ENCODE peak calls at places on chromosome 13, in five cellular contexts. One of them, this sample, is unnamed. For H3K9me3, the result is how much of the 10 kb centered on the place peaks cover.

GRCh38 chr13:99304541-99304940 is 2.7 kb downstream of the GPR183 start:
- DNase-seq in Peyer's patch: no peak
- DNase-seq in uterus: no peak
- DNase-seq in left ventricle myocardium inferior: no peak
- DNase-seq in thoracic aorta: no peak
- DNase-seq in this sample: no peak

GRCh38 chr13:30551194-30551593 is 66.5 kb upstream of the USPL1 start:
- DNase-seq in Peyer's patch: no peak
- DNase-seq in uterus: no peak
- DNase-seq in left ventricle myocardium inferior: no peak
- DNase-seq in thoracic aorta: no peak
- DNase-seq in this sample: no peak

GRCh38 chr13:99228737-99229691 is 28.4 kb downstream of the UBAC2 start:
- DNase-seq in Peyer's patch: no peak
- DNase-seq in uterus: no peak
- DNase-seq in left ventricle myocardium inferior: no peak
- DNase-seq in thoracic aorta: no peak
- DNase-seq in this sample: no peak

GRCh38 chr13:63201493-63201892 is 1785.8 kb upstream of the PCDH20 start:
- DNase-seq in Peyer's patch: no peak
- DNase-seq in uterus: no peak
- DNase-seq in left ventricle myocardium inferior: no peak
- DNase-seq in thoracic aorta: no peak
- DNase-seq in this sample: no peak

GRCh38 chr13:98182153-98182552 is 5.1 kb upstream of the RNF113B start:
- DNase-seq in Peyer's patch: no peak
- DNase-seq in uterus: no peak
- DNase-seq in left ventricle myocardium inferior: no peak
- DNase-seq in thoracic aorta: no peak
- DNase-seq in this sample: no peak

GRCh38 chr13:43815204-43815603 is 28.4 kb upstream of the ENOX1 start:
- DNase-seq in Peyer's patch: no peak
- DNase-seq in uterus: no peak
- DNase-seq in left ventricle myocardium inferior: no peak
- DNase-seq in thoracic aorta: no peak
- DNase-seq in this sample: no peak

GRCh38 chr13:113855012-113855921 is 8.6 kb downstream of the GAS6 start:
- DNase-seq in Peyer's patch: peak
- DNase-seq in uterus: peak
- DNase-seq in left ventricle myocardium inferior: peak
- DNase-seq in thoracic aorta: no peak
- DNase-seq in this sample: no peak

GRCh38 chr13:106418556-106418955 is 116.9 kb downstream of the EFNB2 start:
- DNase-seq in Peyer's patch: no peak
- DNase-seq in uterus: no peak
- DNase-seq in left ventricle myocardium inferior: no peak
- DNase-seq in thoracic aorta: no peak
- DNase-seq in this sample: no peak

GRCh38 chr13:105918842-105919741 is 616.4 kb downstream of the EFNB2 start:
- DNase-seq in Peyer's patch: peak
- DNase-seq in uterus: no peak
- DNase-seq in left ventricle myocardium inferior: no peak
- DNase-seq in thoracic aorta: no peak
- DNase-seq in this sample: no peak

GRCh38 chr13:50598338-50598737 is 245.2 kb downstream of the DLEU7 start:
- DNase-seq in Peyer's patch: no peak
- DNase-seq in uterus: no peak
- DNase-seq in left ventricle myocardium inferior: no peak
- DNase-seq in thoracic aorta: no peak
- DNase-seq in this sample: no peak

GRCh38 chr13:101127741-101128353 is 288.5 kb downstream of the NALCN start:
- DNase-seq in Peyer's patch: no peak
- DNase-seq in uterus: no peak
- DNase-seq in left ventricle myocardium inferior: no peak
- DNase-seq in thoracic aorta: no peak
- DNase-seq in this sample: no peak

GRCh38 chr13:36673838-36674326 is at the start of gene SERTM1:
- DNase-seq in Peyer's patch: no peak
- DNase-seq in uterus: peak
- DNase-seq in left ventricle myocardium inferior: peak
- DNase-seq in thoracic aorta: no peak
- DNase-seq in this sample: no peak

GRCh38 chr13:29935309-29935981 is 85.0 kb upstream of the UBL3 start:
- DNase-seq in Peyer's patch: peak
- DNase-seq in uterus: no peak
- DNase-seq in left ventricle myocardium inferior: no peak
- DNase-seq in thoracic aorta: no peak
- DNase-seq in this sample: peak

GRCh38 chr13:94479559-94480095 is at the start of gene DCT:
- DNase-seq in Peyer's patch: no peak
- DNase-seq in uterus: no peak
- DNase-seq in left ventricle myocardium inferior: no peak
- DNase-seq in thoracic aorta: no peak
- DNase-seq in this sample: no peak

GRCh38 chr13:84237181-84237580 is 354.9 kb upstream of the SLITRK1 start:
- DNase-seq in Peyer's patch: no peak
- DNase-seq in uterus: no peak
- DNase-seq in left ventricle myocardium inferior: no peak
- DNase-seq in thoracic aorta: no peak
- DNase-seq in this sample: no peak

GRCh38 chr13:99278199-99278598 is 20.0 kb upstream of the GPR18 start:
- DNase-seq in Peyer's patch: no peak
- DNase-seq in uterus: no peak
- DNase-seq in left ventricle myocardium inferior: no peak
- DNase-seq in thoracic aorta: no peak
- DNase-seq in this sample: no peak

GRCh38 chr13:110225609-110226008 is 81.3 kb downstream of the COL4A1 start:
- DNase-seq in Peyer's patch: no peak
- DNase-seq in uterus: no peak
- DNase-seq in left ventricle myocardium inferior: no peak
- DNase-seq in thoracic aorta: no peak
- DNase-seq in this sample: no peak

GRCh38 chr13:110227864-110228643 is 78.9 kb downstream of the COL4A1 start:
- DNase-seq in Peyer's patch: no peak
- DNase-seq in uterus: no peak
- DNase-seq in left ventricle myocardium inferior: no peak
- DNase-seq in thoracic aorta: no peak
- DNase-seq in this sample: no peak

GRCh38 chr13:110227416-110227815 is 79.5 kb downstream of the COL4A1 start:
- DNase-seq in Peyer's patch: no peak
- DNase-seq in uterus: no peak
- DNase-seq in left ventricle myocardium inferior: no peak
- DNase-seq in thoracic aorta: no peak
- DNase-seq in this sample: no peak

GRCh38 chr13:110225007-110225406 is 82.0 kb downstream of the COL4A1 start:
- DNase-seq in Peyer's patch: no peak
- DNase-seq in uterus: no peak
- DNase-seq in left ventricle myocardium inferior: no peak
- DNase-seq in thoracic aorta: no peak
- DNase-seq in this sample: no peak

DNA sequence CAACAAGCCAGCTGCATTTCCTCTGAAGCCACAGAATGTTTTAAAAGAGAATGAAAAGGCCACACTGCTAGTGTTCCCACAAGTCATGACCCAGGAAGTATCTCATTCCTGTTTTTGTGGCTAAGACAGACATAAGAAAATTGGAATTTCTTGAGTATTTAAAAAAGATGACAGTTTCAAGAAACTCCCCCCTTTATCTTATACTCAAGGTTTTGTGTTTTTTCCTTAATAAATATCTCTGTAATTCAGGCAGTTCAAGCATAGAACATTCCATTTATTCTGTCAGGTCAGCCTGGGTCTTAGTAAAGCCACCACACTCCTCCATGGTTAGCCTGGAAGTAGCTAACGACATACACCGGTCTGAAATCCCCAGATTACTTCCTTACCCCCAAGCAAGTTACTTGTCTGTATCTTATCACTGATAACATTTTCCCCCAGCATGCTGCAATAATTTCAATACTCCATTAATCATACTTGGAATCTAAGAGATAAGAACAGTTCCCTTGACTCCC is 80.8 kb downstream of the COL4A1 start:
- DNase-seq in Peyer's patch: no peak
- DNase-seq in uterus: no peak
- DNase-seq in left ventricle myocardium inferior: no peak
- DNase-seq in thoracic aorta: no peak
- DNase-seq in this sample: no peak
- TF ChIP-seq CTCF in Peyer's patch: no peak
- TF ChIP-seq CTCF in uterus: no peak
- TF ChIP-seq CTCF in left ventricle myocardium inferior: no peak
- TF ChIP-seq CTCF in thoracic aorta: no peak
- TF ChIP-seq CTCF in this sample: no peak

GRCh38 chr13:52025475-52026245 is 1.2 kb downstream of the UTP14C start:
- DNase-seq in Peyer's patch: no peak
- DNase-seq in uterus: no peak
- DNase-seq in left ventricle myocardium inferior: no peak
- DNase-seq in thoracic aorta: no peak
- DNase-seq in this sample: no peak
- H3K9me3 ChIP-seq in Peyer's patch: under half
- H3K9me3 ChIP-seq in uterus: under half
- H3K9me3 ChIP-seq in left ventricle myocardium inferior: under half
- H3K9me3 ChIP-seq in thoracic aorta: under half
- H3K9me3 ChIP-seq in this sample: under half

GRCh38 chr13:60329221-60329983 is 67.6 kb upstream of the TDRD3 start:
- DNase-seq in Peyer's patch: peak
- DNase-seq in uterus: no peak
- DNase-seq in left ventricle myocardium inferior: no peak
- DNase-seq in thoracic aorta: no peak
- DNase-seq in this sample: no peak
- TF ChIP-seq CTCF in Peyer's patch: peak
- TF ChIP-seq CTCF in uterus: no peak
- TF ChIP-seq CTCF in left ventricle myocardium inferior: peak
- TF ChIP-seq CTCF in thoracic aorta: no peak
- TF ChIP-seq CTCF in this sample: no peak

GRCh38 chr13:89602655-89603054 is 1744.8 kb upstream of the MIR17HG start:
- DNase-seq in Peyer's patch: no peak
- DNase-seq in uterus: no peak
- DNase-seq in left ventricle myocardium inferior: no peak
- DNase-seq in thoracic aorta: no peak
- DNase-seq in this sample: no peak
- H3K9me3 ChIP-seq in Peyer's patch: under half
- H3K9me3 ChIP-seq in uterus: under half
- H3K9me3 ChIP-seq in left ventricle myocardium inferior: under half
- H3K9me3 ChIP-seq in thoracic aorta: under half
- H3K9me3 ChIP-seq in this sample: under half

GRCh38 chr13:41054212-41054877 is 7.0 kb upstream of the WBP4 start:
- DNase-seq in Peyer's patch: peak
- DNase-seq in uterus: no peak
- DNase-seq in left ventricle myocardium inferior: no peak
- DNase-seq in thoracic aorta: no peak
- DNase-seq in this sample: no peak
- TF ChIP-seq CTCF in Peyer's patch: peak
- TF ChIP-seq CTCF in uterus: peak
- TF ChIP-seq CTCF in left ventricle myocardium inferior: peak
- TF ChIP-seq CTCF in thoracic aorta: peak
- TF ChIP-seq CTCF in this sample: peak

GRCh38 chr13:48072787-48073186 is 22.1 kb downstream of the MED4 start:
- DNase-seq in Peyer's patch: no peak
- DNase-seq in uterus: no peak
- DNase-seq in left ventricle myocardium inferior: no peak
- DNase-seq in thoracic aorta: no peak
- DNase-seq in this sample: no peak
- H3K9me3 ChIP-seq in Peyer's patch: under half
- H3K9me3 ChIP-seq in uterus: under half
- H3K9me3 ChIP-seq in left ventricle myocardium inferior: under half
- H3K9me3 ChIP-seq in thoracic aorta: under half
- H3K9me3 ChIP-seq in this sample: under half

GRCh38 chr13:108083056-108083455 is 132.3 kb downstream of the LIG4 start:
- DNase-seq in Peyer's patch: no peak
- DNase-seq in uterus: no peak
- DNase-seq in left ventricle myocardium inferior: no peak
- DNase-seq in thoracic aorta: no peak
- DNase-seq in this sample: no peak

GRCh38 chr13:108087813-108088212 is 127.5 kb downstream of the LIG4 start:
- DNase-seq in Peyer's patch: no peak
- DNase-seq in uterus: no peak
- DNase-seq in left ventricle myocardium inferior: no peak
- DNase-seq in thoracic aorta: no peak
- DNase-seq in this sample: no peak

GRCh38 chr13:108082481-108082880 is 132.9 kb downstream of the LIG4 start:
- DNase-seq in Peyer's patch: no peak
- DNase-seq in uterus: no peak
- DNase-seq in left ventricle myocardium inferior: no peak
- DNase-seq in thoracic aorta: no peak
- DNase-seq in this sample: no peak

GRCh38 chr13:108084840-108085239 is 130.5 kb downstream of the LIG4 start:
- DNase-seq in Peyer's patch: no peak
- DNase-seq in uterus: no peak
- DNase-seq in left ventricle myocardium inferior: no peak
- DNase-seq in thoracic aorta: no peak
- DNase-seq in this sample: no peak

GRCh38 chr13:108086678-108087077 is 128.7 kb downstream of the LIG4 start:
- DNase-seq in Peyer's patch: no peak
- DNase-seq in uterus: no peak
- DNase-seq in left ventricle myocardium inferior: no peak
- DNase-seq in thoracic aorta: no peak
- DNase-seq in this sample: no peak
- TF ChIP-seq CTCF in Peyer's patch: no peak
- TF ChIP-seq CTCF in uterus: no peak
- TF ChIP-seq CTCF in left ventricle myocardium inferior: no peak
- TF ChIP-seq CTCF in thoracic aorta: no peak
- TF ChIP-seq CTCF in this sample: no peak

DNA sequence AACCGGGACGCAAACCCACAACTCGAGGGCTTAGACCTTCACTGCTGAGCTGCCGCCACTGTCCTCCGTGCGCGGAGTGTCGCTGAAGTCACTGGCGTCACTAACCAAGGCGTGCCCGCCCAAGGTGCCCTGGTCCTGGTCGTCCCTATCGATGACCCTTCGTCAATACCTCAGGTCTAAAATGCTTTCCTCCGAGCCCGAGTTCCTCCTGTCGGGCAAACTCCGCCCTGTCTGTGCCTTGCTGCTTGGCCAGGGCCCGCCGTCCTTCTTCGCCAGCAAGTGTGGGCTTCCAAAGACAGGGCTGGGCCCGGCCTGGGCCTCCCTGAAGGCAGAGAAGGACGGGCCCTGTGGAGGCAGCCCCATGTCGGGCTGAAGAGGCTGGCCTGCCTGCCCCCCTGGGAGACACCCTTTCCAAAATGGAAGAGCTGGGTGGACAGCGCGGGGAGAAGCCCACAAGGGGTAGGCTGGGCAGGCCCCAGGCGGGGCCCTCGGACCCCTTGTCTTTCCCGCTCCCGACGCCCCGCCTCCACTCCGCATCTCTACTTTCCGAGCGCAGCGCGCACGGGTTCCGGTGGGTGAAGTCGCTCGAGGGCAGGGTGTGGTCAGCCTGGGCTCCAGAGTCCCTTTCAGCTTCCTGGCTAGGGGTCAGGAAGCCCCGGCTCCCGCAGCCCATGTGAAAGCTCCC is 13.4 kb downstream of the RB1 start:
- DNase-seq in Peyer's patch: no peak
- DNase-seq in uterus: no peak
- DNase-seq in left ventricle myocardium inferior: no peak
- DNase-seq in thoracic aorta: no peak
- DNase-seq in this sample: no peak
- H3K9me3 ChIP-seq in Peyer's patch: under half
- H3K9me3 ChIP-seq in uterus: under half
- H3K9me3 ChIP-seq in left ventricle myocardium inferior: under half
- H3K9me3 ChIP-seq in thoracic aorta: under half
- H3K9me3 ChIP-seq in this sample: under half

This sample was measured in CD4-positive, alpha-beta T cell.